ENCODE peak calls at places on chromosomes 5 and 9, in nine cellular contexts. I, R, N, Y, F, G, P, H and S are unnamed samples.

GRCh38 chr5:60843693-60844428 is at the start of gene ELOVL7:
- DNase-seq in I (peak), G (peak), Y (peak), R (no peak), F (peak), H (peak), N (no peak), P (no peak), S (peak)

GRCh38 chr5:172150514-172151425 is 37.3 kb downstream of the STK10 start:
- DNase-seq in G (peak), Y (no peak), H (peak), N (no peak), F (no peak), P (no peak), I (no peak), R (no peak), S (no peak)

GRCh38 chr5:121497176-121497575 is 354.5 kb upstream of the FTMT start:
- DNase-seq in H (no peak), R (no peak), F (no peak), I (peak), Y (peak), G (peak), P (no peak), N (no peak), S (peak)

GRCh38 chr5:132474131-132474723 is 16.3 kb downstream of the IRF1 start:
- DNase-seq in G (no peak), I (no peak), P (no peak), F (no peak), H (no peak), N (no peak), R (no peak), Y (no peak), S (no peak)

GRCh38 chr5:147303976-147304375 is 69.2 kb downstream of the STK32A start:
- DNase-seq in R (peak), Y (peak), F (no peak), G (peak), I (peak), N (no peak), P (no peak), H (no peak), S (no peak)

GRCh38 chr5:103272377-103272776 is 13.8 kb downstream of the MACIR start:
- DNase-seq in N (no peak), I (no peak), R (no peak), G (no peak), P (no peak), H (no peak), F (no peak), Y (peak), S (no peak)

GRCh38 chr5:54996476-54996875 is 11.1 kb upstream of the ESM1 start:
- DNase-seq in H (no peak), F (no peak), R (no peak), I (no peak), G (peak), P (no peak), Y (peak), N (no peak), S (no peak)

GRCh38 chr9:134984372-134985240 is 66.9 kb upstream of the FCN1 start:
- DNase-seq in I (no peak), N (no peak), R (no peak), G (no peak), P (no peak), Y (no peak), F (no peak), H (no peak), S (no peak)

GRCh38 chr5:459562-460412 is 16.8 kb downstream of the EXOC3 start:
- DNase-seq in I (no peak), N (no peak), R (no peak), Y (no peak), H (no peak), G (no peak), F (no peak), P (no peak), S (no peak)

GRCh38 chr5:140882591-140882899 is 621 bp downstream of the PCDHA13 start:
- DNase-seq in I (peak), R (no peak), N (no peak), P (peak), G (peak), Y (no peak), F (peak), H (no peak), S (no peak)

GRCh38 chr9:129649726-129650679 is 8.1 kb upstream of the ASB6 start:
- DNase-seq in G (no peak), R (no peak), I (no peak), H (no peak), P (no peak), F (no peak), Y (no peak), N (no peak), S (peak)

GRCh38 chr5:142048272-142048671 is 35.4 kb upstream of the GNPDA1 start:
- DNase-seq in H (no peak), G (no peak), I (no peak), N (no peak), P (no peak), F (no peak), Y (no peak), R (no peak), S (no peak)

GRCh38 chr9:108621991-108622390 is 233.8 kb downstream of the ACTL7B start:
- DNase-seq in Y (no peak), N (no peak), R (no peak), G (no peak), P (no peak), H (no peak), I (no peak), F (no peak), S (no peak)

GRCh38 chr9:35726876-35727438 is 5.0 kb downstream of the TLN1 start:
- DNase-seq in G (peak), N (peak), I (peak), F (no peak), Y (peak), P (peak), H (no peak), R (no peak), S (no peak)

GRCh38 chr9:106146886-106147285 is 452.5 kb downstream of the TMEM38B start:
- DNase-seq in Y (no peak), G (no peak), N (no peak), R (no peak), I (no peak), P (no peak), F (no peak), H (no peak), S (no peak)

GRCh38 chr9:138075496-138075895 is 197.9 kb downstream of the CACNA1B start:
- DNase-seq in N (no peak), R (no peak), H (no peak), F (no peak), I (no peak), Y (no peak), P (no peak), G (no peak), S (no peak)